ENCODE peak calls at places on chromosomes 6 and 20, in six cellular contexts. P is GM23248, I is SK-N-SH, K is GM23338, X is IMR-90, Z is cardiac muscle cell. R is an unnamed sample. For H3K4me1, the result is how much of the 10 kb centered on the place peaks cover.

GRCh38 chr20:2237059-2237458 is 58.7 kb upstream of the TGM3 start:
- DNase-seq in I (no peak), K (peak), P (peak), X (peak), Z (peak), R (peak)

GRCh38 chr20:831251-831650 is 2.3 kb upstream of the FAM110A start:
- DNase-seq in I (no peak), P (no peak), K (no peak), Z (no peak), X (no peak), R (no peak)

GRCh38 chr6:166275714-166276166 is 32.5 kb downstream of the PRR18 start:
- DNase-seq in K (peak), Z (peak), I (peak), P (peak), X (peak), R (peak)

GRCh38 chr6:129282053-129282452 is 399.1 kb downstream of the LAMA2 start:
- DNase-seq in Z (no peak), K (no peak), P (no peak), X (no peak), I (no peak), R (no peak)

GRCh38 chr6:132780770-132781371 is 17.6 kb downstream of the SLC18B1 start:
- DNase-seq in Z (peak), K (peak), I (no peak), X (peak), P (peak), R (no peak)

GRCh38 chr6:113859349-113860164 is 2.4 kb downstream of the MARCKS start:
- DNase-seq in Z (peak), P (peak), X (peak), K (peak), I (peak), R (peak)

GRCh38 chr20:58129736-58130135 is 98.7 kb downstream of the ANKRD60 start:
- DNase-seq in K (no peak), I (no peak), Z (no peak), X (no peak), P (no peak), R (no peak)

GRCh38 chr6:39208233-39208720 is 21.0 kb downstream of the KCNK5 start:
- DNase-seq in K (no peak), Z (no peak), X (no peak), I (no peak), P (no peak), R (no peak)

GRCh38 chr6:43911354-43911624 is 141.3 kb downstream of the VEGFA start:
- DNase-seq in K (no peak), P (no peak), X (peak), I (no peak), Z (no peak), R (no peak)

GRCh38 chr6:144612811-144613210 is 327.7 kb downstream of the UTRN start:
- DNase-seq in K (no peak), X (no peak), P (no peak), Z (no peak), I (no peak), R (no peak)

GRCh38 chr20:1761116-1761515 is 103.5 kb upstream of the SIRPG start:
- DNase-seq in P (peak), X (peak), I (no peak), Z (peak), K (no peak), R (no peak)

GRCh38 chr6:170317718-170318117 is 11.2 kb downstream of the FAM120B start:
- DNase-seq in P (no peak), Z (no peak), I (no peak), X (no peak), K (no peak), R (no peak)

GRCh38 chr6:155201461-155202226 is 62.2 kb upstream of the CLDN20 start:
- DNase-seq in X (peak), K (no peak), P (peak), Z (no peak), I (no peak), R (no peak)

GRCh38 chr6:41443616-41444525 is 102.3 kb upstream of the FOXP4 start:
- DNase-seq in K (no peak), I (no peak), Z (peak), P (peak), X (no peak), R (no peak)

GRCh38 chr20:62570897-62571666 is 71.2 kb upstream of the SLCO4A1 start:
- DNase-seq in I (no peak), Z (no peak), X (no peak), K (no peak), P (no peak), R (no peak)

GRCh38 chr20:62569615-62570014 is 72.7 kb upstream of the SLCO4A1 start:
- DNase-seq in X (no peak), P (no peak), Z (no peak), I (no peak), K (no peak), R (no peak)

GRCh38 chr20:62572980-62573379 is 69.3 kb upstream of the SLCO4A1 start:
- DNase-seq in I (no peak), X (no peak), Z (no peak), P (no peak), K (no peak), R (no peak)

GRCh38 chr20:62570403-62570802 is 71.9 kb upstream of the SLCO4A1 start:
- DNase-seq in P (no peak), I (no peak), Z (no peak), K (no peak), X (no peak), R (no peak)

DNA sequence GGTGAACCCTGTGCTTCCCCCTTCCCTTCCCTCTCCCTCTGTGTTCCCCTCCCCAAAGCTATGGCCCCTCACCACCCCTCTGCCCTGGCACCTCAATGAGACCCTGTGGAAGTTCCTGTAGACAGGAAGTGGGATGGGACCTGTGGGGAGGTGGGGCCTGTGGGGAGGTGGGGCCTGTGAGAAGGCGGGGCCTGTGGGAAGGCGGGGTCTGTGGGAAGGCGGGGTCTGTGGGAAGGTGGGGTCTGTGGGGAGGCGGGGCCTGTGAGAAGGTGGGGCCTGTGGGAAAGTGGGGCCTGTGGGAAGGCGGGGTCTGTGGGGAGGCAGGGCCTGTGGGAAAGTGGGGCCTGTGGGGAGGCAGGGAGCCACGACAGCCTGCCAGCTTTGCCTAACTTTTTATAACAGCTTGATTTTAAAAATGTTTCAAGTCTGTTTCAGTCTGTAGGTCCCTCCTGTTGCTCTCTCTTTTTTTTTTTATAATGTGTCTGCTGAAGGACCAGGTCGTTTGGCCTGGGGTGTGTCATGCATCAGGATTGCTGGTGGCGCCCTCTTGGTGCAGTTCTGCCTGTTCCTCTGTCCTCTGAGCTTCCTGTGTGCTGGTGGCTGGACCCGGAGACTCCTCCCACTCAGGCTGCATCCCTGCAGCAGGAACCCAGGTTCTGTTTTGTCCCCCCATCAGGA is 70.5 kb upstream of the SLCO4A1 start:
- DNase-seq in X (no peak), I (peak), K (peak), Z (no peak), P (peak), R (no peak)
- H3K4me3 ChIP-seq in X (no peak), I (no peak), K (no peak), Z (no peak), P (no peak), R (no peak)

DNA sequence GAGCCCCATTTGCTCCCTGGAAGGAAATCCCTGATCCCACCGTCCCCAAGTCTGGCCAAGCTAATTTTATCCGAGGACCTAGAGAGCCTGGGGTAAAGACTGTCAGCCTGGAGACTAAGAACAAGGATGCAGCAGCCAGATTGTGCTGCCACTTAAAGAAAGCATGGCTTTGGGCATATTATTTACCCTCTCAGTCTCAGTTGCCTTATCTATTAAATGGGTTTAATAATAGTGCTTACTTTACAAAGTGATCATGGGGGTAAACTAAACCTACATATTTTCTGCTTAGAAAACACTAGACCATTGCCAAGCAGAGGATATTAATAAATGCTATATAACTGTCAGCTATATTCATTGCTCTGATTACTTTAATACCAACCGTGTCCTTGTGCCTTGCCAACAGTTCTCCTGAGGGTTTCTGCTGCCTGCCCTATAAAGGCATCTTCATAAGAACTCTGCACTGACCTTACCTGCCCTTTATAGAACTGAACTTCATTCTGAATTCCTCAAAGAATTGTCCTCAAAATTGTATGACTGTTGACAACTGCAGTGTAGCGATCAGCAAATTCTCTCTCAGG is 16.8 kb upstream of the TNFAIP3 start:
- DNase-seq in P (no peak), Z (no peak), X (no peak), I (no peak), K (no peak), R (no peak)
- H3K4me1 ChIP-seq in P (under half), Z (under half), X (under half), I (under half), K (under half), R (under half)

GRCh38 chr20:12925214-12925755 is 83.5 kb upstream of the SPTLC3 start:
- DNase-seq in K (peak), P (peak), Z (peak), I (peak), X (peak), R (peak)

GRCh38 chr20:12927489-12927888 is 81.3 kb upstream of the SPTLC3 start:
- DNase-seq in X (peak), P (peak), I (no peak), K (no peak), Z (peak), R (no peak)

GRCh38 chr20:12928755-12929401 is 79.9 kb upstream of the SPTLC3 start:
- DNase-seq in I (no peak), Z (peak), P (peak), K (no peak), X (peak), R (no peak)

GRCh38 chr20:12925863-12926547 is 82.8 kb upstream of the SPTLC3 start:
- DNase-seq in P (no peak), X (no peak), K (no peak), I (no peak), Z (no peak), R (no peak)

DNA sequence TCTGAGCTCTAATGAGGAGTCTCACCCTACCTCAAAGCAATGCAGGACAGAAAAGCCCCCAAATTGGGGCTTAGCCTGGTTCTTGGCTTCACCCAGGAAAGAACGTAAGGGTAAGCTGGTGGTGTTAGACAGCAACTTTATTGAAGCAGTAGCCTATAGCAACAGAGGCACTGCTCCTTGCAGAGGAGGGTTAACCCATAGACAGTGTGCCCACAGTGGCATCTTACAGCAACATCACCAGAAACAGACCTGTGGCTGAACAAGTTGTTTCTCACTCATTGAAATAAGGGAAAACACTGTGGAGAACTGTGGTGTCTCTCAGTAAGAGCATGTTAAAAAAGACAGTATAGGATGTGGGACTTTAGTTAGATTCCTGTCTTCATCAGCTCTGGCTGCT is 80.4 kb upstream of the SPTLC3 start:
- DNase-seq in P (peak), K (no peak), I (no peak), Z (no peak), X (no peak), R (no peak)
- H3K27ac ChIP-seq in P (no peak), K (no peak), I (no peak), Z (peak), X (no peak), R (no peak)

GRCh38 chr6:125791820-125792165 is 1.0 kb downstream of the NCOA7 start:
- DNase-seq in P (no peak), X (no peak), K (no peak), I (no peak), Z (no peak), R (no peak)
- H3K4me3 ChIP-seq in P (peak), X (peak), K (peak), I (peak), Z (peak), R (peak)

GRCh38 chr6:78484181-78485064 is 382.9 kb upstream of the IRAK1BP1 start:
- DNase-seq in Z (no peak), K (no peak), X (no peak), P (no peak), I (no peak), R (no peak)

GRCh38 chr6:78487401-78487800 is 379.9 kb upstream of the IRAK1BP1 start:
- DNase-seq in Z (no peak), I (no peak), P (peak), X (peak), K (no peak), R (no peak)

GRCh38 chr6:78492351-78493010 is 374.9 kb upstream of the IRAK1BP1 start:
- DNase-seq in Z (no peak), I (no peak), P (peak), X (peak), K (no peak), R (no peak)

DNA sequence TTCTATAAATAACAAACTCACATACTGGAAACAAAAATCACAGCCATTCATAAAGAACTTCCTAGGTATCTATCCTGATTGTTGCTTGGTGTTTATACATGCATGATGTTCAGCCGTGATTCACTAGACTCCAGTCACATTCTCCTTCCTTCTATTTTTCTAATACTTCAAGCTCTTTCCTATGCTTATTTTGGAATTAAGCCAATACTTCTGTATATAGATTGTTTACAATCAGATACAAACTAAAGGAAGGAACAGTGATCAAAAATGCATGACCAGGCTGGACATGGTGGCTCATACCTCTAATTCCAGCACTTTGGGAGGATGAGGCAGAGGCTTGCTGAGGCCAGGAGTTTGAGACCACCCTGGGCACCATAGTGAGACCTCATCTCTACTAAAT is 377.5 kb upstream of the IRAK1BP1 start:
- DNase-seq in K (no peak), P (no peak), I (no peak), X (peak), Z (no peak), R (no peak)
- H3K4me1 ChIP-seq in K (under half), P (under half), I (under half), X (under half), Z (under half), R (under half)

GRCh38 chr20:56708991-56709390 is 79.9 kb downstream of the TFAP2C start:
- DNase-seq in P (no peak), X (no peak), I (no peak), Z (no peak), K (no peak), R (no peak)

GRCh38 chr20:56697476-56697875 is 68.4 kb downstream of the TFAP2C start:
- DNase-seq in Z (no peak), K (no peak), I (no peak), X (no peak), P (no peak), R (no peak)

GRCh38 chr20:56698749-56699148 is 69.6 kb downstream of the TFAP2C start:
- DNase-seq in Z (no peak), P (no peak), X (no peak), I (no peak), K (peak), R (no peak)

GRCh38 chr20:56706867-56707360 is 77.8 kb downstream of the TFAP2C start:
- DNase-seq in Z (peak), I (no peak), P (no peak), K (no peak), X (no peak), R (no peak)

DNA sequence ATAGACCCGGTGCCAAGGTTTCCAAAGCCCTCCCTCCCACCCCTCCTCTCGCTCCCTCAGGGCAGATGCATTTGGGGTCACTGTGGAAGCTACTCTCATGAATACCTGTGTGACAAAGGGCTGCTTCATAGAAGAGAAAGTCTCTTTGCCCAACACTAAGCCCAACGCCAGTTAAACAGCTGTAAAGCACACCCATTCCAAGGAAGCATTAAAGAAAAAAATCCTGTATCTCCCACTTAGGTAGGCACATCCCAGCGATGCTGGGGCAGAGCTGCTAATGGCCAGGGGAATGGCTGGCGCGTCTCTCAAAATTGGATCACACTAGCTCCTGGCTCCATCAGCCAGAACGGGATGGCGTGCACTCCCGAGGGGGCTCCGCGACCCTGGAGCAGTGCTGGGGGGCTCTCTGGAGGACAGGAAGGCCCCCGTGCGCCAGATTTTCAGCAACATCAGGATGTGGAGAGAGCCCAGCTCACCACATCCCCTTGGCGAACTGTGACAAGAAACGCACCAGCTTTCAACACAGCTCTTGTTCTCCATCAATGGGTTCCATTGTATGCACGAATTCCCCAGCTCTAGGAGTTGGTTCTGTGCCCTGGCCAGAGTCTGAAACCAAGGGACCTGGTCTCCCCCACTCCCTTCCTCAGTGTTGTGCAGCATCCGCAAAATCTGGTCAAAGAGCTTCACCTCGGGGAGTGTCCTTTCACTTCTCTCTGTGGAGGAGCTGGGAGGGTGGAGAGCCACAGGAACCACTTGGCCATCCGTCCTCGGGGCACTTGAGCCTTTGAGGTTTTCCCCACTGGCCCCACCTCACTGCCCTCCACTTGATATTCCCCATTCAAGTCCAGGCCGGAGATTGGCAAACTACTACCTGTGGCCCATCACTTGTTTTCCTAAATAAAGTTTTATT is 74.1 kb downstream of the TFAP2C start:
- DNase-seq in X (no peak), Z (no peak), I (no peak), K (no peak), P (no peak), R (no peak)
- H3K27ac ChIP-seq in X (no peak), Z (no peak), I (no peak), K (no peak), P (no peak), R (no peak)

DNA sequence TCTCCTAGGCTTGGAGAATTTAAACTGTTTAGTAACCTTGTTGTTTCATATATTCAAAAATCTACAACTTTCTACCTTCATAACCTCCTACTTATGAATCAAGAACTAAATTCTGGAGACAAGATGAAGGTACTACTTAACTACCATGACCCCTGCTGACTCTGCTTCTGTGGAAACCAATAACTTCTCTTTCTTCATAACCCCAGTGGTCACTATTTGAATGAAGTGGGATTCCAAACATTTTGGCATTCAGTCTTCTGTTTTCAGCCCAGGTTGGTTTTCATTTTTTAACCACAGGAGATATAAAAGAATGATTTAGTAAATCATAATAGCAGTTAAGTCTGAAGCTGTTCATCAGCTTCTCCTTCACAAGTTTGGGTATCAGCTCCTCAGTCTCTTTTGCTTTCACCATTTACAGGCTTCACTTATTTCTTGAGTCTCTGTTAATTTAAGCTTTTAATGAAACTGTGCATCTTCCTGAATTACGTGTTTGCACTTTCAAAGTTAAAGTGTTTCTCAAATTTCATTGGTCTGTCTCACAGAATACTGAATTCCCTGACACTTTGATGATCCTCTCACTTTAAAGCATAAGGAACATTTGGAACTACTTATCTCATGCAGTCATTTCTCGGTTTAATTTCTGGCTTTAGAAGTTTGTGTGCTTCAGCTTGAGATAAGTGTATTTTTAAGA is 9.5 kb downstream of the SENP6 start:
- DNase-seq in I (no peak), K (no peak), X (no peak), P (peak), Z (no peak), R (no peak)
- H3K4me3 ChIP-seq in I (no peak), K (no peak), X (no peak), P (peak), Z (no peak), R (no peak)

R was measured in tibial artery.